ENCODE peak calls at places on chromosomes 16 and 17, in eight cellular contexts. S is HepG2, Q is stomach, R is H1, H is endothelial cell of umbilical vein, U is GM12878, X is vagina, P is prostate gland. T is an unnamed sample.

GRCh38 chr17:10197362-10197720 is 1.1 kb downstream of the GAS7 start:
- DNase-seq in S (no peak), Q (no peak), R (no peak), H (no peak), U (no peak), X (no peak), P (no peak), T (no peak)

GRCh38 chr16:12462690-12463646 is 340.7 kb downstream of the CPPED1 start:
- DNase-seq in S (no peak), Q (no peak), R (no peak), H (peak; percentile 70), U (no peak), X (no peak), P (no peak), T (no peak)

GRCh38 chr16:77993111-77993571 is 29.2 kb upstream of the CLEC3A start:
- DNase-seq in S (no peak), Q (no peak), R (no peak), H (no peak), U (no peak), X (no peak), P (no peak), T (no peak)

GRCh38 chr17:76017481-76018339 is 9.4 kb downstream of the EVPL start:
- DNase-seq in S (no peak), Q (no peak), R (no peak), H (no peak), U (no peak), X (no peak), P (no peak), T (no peak)

GRCh38 chr17:74303300-74303699 is 22.7 kb upstream of the KIF19 start:
- DNase-seq in S (no peak), Q (no peak), R (no peak), H (no peak), U (no peak), X (no peak), P (no peak), T (no peak)

GRCh38 chr17:36972905-36973304 is 24.2 kb downstream of the AATF start:
- DNase-seq in S (no peak), Q (no peak), R (no peak), H (no peak), U (no peak), X (no peak), P (no peak), T (no peak)

GRCh38 chr16:26710475-26710874 is 356.3 kb upstream of the C16orf82 start:
- DNase-seq in S (no peak), Q (no peak), R (no peak), H (no peak), U (no peak), X (no peak), P (no peak), T (no peak)

GRCh38 chr17:5667871-5668270 is 83.6 kb upstream of the NLRP1 start:
- DNase-seq in S (peak; percentile 16), Q (no peak), R (no peak), H (no peak), U (no peak), X (no peak), P (no peak), T (no peak)

GRCh38 chr16:66386629-66387622 is 20.4 kb downstream of the CDH5 start:
- DNase-seq in S (no peak), Q (peak; percentile 8), R (no peak), H (no peak), U (no peak), X (no peak), P (no peak), T (no peak)

GRCh38 chr17:60325730-60326524 is 66.0 kb downstream of the USP32 start:
- DNase-seq in S (peak; percentile 20), Q (no peak), R (no peak), H (no peak), U (no peak), X (no peak), P (no peak), T (no peak)
- TF ChIP-seq POLR2A in S (no peak), Q (no peak), R (no peak), H (no peak), U (no peak), X (no peak), P (no peak), T (no peak)

DNA sequence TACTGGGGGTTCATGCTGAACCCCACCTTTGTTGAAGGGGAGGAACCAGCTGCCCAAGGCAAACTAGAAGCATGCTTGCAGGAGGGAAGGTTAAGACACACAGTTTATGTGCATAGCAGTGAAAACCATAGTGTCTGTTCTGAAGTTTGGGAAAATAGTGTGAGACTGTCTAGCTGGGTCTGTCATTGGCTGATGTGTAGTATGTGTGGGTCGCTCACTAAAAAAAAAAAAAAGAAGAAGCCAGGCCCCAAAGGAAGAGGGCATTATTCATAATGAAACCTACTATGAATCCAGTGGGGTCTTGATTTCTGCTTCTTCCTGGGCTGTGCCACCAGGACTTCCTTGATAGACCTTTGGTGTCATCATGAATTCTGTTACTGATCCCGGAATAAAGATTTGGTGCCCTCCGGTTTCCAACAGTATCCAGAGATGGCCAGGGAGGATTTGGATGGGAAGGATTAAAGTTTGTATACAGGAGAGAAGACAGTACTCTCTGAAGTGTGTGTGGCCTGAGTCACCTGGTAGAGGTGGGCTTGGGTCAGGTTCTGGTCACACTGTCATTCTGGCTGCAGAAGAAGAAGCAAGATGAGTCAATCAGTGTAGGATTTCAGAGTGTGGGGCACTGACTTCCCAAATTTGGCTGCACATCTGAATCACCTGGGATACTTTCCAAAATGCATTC is 220.3 kb downstream of the PRKCA start:
- DNase-seq in S (no peak), Q (no peak), R (no peak), H (no peak), U (no peak), X (no peak), P (no peak), T (no peak)
- TF ChIP-seq POLR2AphosphoS5 in S (no peak), Q (no peak), R (no peak), H (no peak), U (no peak), X (no peak), P (no peak), T (no peak)

DNA sequence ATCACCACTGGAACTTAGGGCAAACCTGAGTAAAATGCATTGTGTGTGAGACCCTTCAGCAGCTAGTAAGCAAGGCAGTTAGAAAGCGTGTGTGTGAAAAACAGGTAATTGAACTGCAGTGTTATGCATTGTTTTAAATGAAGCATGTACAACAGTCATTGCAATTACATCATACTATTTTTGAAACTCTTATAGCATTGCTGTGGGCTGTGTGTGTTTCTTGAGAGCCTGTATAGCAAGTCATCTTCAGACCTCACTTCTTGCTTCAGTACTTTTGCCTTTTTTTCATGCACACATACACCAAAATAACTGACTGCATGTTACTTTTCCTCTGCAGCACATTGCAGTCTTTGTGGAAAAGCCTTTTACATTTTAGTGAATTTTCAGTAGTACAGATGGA is 19.2 kb downstream of the PTRH2 start:
- DNase-seq in S (no peak), Q (no peak), R (no peak), H (no peak), U (no peak), X (no peak), P (no peak), T (no peak)
- TF ChIP-seq POLR2A in S (peak; percentile 21), Q (no peak), R (no peak), H (no peak), U (no peak), X (no peak), P (no peak), T (no peak)

GRCh38 chr16:11326084-11326736 is 19.0 kb upstream of the RMI2 start:
- DNase-seq in S (no peak), Q (no peak), R (no peak), H (no peak), U (no peak), X (no peak), P (no peak), T (no peak)

GRCh38 chr16:11323551-11324336 is 21.5 kb upstream of the RMI2 start:
- DNase-seq in S (no peak), Q (no peak), R (no peak), H (no peak), U (no peak), X (no peak), P (no peak), T (no peak)

GRCh38 chr16:11326737-11327276 is 18.5 kb upstream of the RMI2 start:
- DNase-seq in S (no peak), Q (no peak), R (no peak), H (no peak), U (no peak), X (no peak), P (no peak), T (no peak)

GRCh38 chr16:11327277-11328171 is 17.7 kb upstream of the RMI2 start:
- DNase-seq in S (no peak), Q (no peak), R (no peak), H (no peak), U (peak; percentile 63), X (no peak), P (no peak), T (no peak)

DNA sequence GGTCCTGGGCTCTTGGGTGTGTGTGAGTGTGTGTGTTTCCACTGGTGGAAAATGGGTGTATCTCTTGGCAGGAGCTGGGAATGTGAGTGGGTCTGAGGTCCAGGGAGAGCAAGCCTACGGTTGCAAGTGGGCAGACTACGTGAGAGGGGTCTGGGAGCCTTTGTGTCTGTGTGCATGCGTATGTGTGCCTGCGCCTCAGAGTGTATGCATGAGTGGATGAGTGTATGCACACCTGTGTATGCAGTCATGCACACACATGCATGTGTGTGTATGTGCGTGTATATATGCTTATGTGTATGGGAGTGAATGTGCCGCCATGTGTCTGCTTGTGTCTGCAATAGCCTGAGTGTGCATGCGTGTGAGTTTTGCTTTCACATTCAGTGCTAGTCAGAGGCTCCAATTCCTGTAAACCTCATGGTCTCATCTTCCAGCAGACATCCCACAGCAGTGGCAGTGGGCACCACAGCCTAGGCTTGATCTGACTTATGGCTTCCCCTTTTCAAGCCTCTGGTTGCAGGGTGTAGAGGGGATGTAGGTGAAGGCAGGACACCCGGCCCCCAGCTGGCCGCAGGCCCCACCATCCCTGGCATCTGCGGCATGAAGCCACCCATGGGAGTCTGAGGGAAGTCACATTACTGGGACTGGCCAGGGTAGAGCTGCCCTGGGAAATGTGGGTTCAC is 19.7 kb upstream of the RMI2 start:
- DNase-seq in S (no peak), Q (no peak), R (no peak), H (no peak), U (peak; percentile 68), X (no peak), P (no peak), T (no peak)
- TF ChIP-seq POLR2AphosphoS5 in S (no peak), Q (no peak), R (no peak), H (no peak), U (no peak), X (no peak), P (no peak), T (no peak)